ENCODE peak calls at places on chromosomes 4 and X, in nine cellular contexts. D, T, R, Z, S, A, G, J and C are unnamed samples.

GRCh38 chrX:116961872-116962582 is 499.3 kb upstream of the CT83 start:
- DNase-seq in D (peak), T (peak), R (no peak), Z (peak), S (no peak), A (no peak), G (no peak), J (peak), C (no peak)

GRCh38 chr4:26788341-26788733 is 72.3 kb upstream of the STIM2 start:
- DNase-seq in D (no peak), T (no peak), R (no peak), Z (no peak), S (no peak), A (no peak), G (no peak), J (no peak), C (no peak)

GRCh38 chr4:68176904-68177303 is 47.2 kb upstream of the TMPRSS11F start:
- DNase-seq in D (no peak), T (no peak), R (no peak), Z (no peak), S (no peak), A (no peak), G (no peak), J (no peak), C (no peak)

GRCh38 chr4:185332575-185333464 is 62.9 kb downstream of the LRP2BP start:
- DNase-seq in D (no peak), T (no peak), R (no peak), Z (no peak), S (no peak), A (no peak), G (no peak), J (no peak), C (no peak)

GRCh38 chrX:114584983-114585842 is 1.3 kb downstream of the HTR2C start:
- DNase-seq in D (no peak), T (no peak), R (no peak), Z (no peak), S (no peak), A (no peak), G (no peak), J (no peak), C (no peak)

GRCh38 chrX:132909643-132910042 is 48.8 kb downstream of the HS6ST2 start:
- DNase-seq in D (peak), T (no peak), R (no peak), Z (no peak), S (no peak), A (no peak), G (no peak), J (no peak), C (no peak)

GRCh38 chr4:136643416-136643815 is 888.9 kb downstream of the PCDH18 start:
- DNase-seq in D (no peak), T (no peak), R (no peak), Z (peak), S (no peak), A (no peak), G (no peak), J (no peak), C (no peak)

GRCh38 chrX:57930051-57930450 is 19.8 kb upstream of the ZXDA start:
- DNase-seq in D (peak), T (no peak), R (no peak), Z (no peak), S (no peak), A (no peak), G (no peak), J (no peak), C (no peak)

GRCh38 chrX:23383411-23383810 is 48.8 kb downstream of the PTCHD1 start:
- DNase-seq in D (peak), T (no peak), R (no peak), Z (no peak), S (no peak), A (no peak), G (no peak), J (no peak), C (no peak)

GRCh38 chrX:111020283-111020682 is 75.7 kb upstream of the PAK3 start:
- DNase-seq in D (no peak), T (no peak), R (no peak), Z (no peak), S (no peak), A (no peak), G (no peak), J (no peak), C (no peak)

GRCh38 chr4:115470763-115471162 is 357.3 kb upstream of the NDST4 start:
- DNase-seq in D (no peak), T (no peak), R (no peak), Z (no peak), S (no peak), A (no peak), G (no peak), J (no peak), C (no peak)

GRCh38 chrX:68693481-68694410 is 46.3 kb downstream of the STARD8 start:
- DNase-seq in D (peak), T (peak), R (peak), Z (peak), S (peak), A (peak), G (peak), J (peak), C (peak)

GRCh38 chr4:74623041-74623440 is 171.3 kb downstream of the BTC start:
- DNase-seq in D (peak), T (peak), R (no peak), Z (peak), S (peak), A (no peak), G (peak), J (peak), C (peak)

GRCh38 chr4:73593631-73594241 is 26.5 kb downstream of the RASSF6 start:
- DNase-seq in D (peak), T (no peak), R (no peak), Z (no peak), S (peak), A (peak), G (no peak), J (no peak), C (peak)

GRCh38 chr4:139560396-139561084 is 4.5 kb upstream of the SETD7 start:
- DNase-seq in D (no peak), T (peak), R (no peak), Z (no peak), S (no peak), A (no peak), G (no peak), J (peak), C (no peak)

GRCh38 chrX:114962209-114962608 is 55.2 kb downstream of the IL13RA2 start:
- DNase-seq in D (no peak), T (no peak), R (no peak), Z (no peak), S (no peak), A (no peak), G (no peak), J (no peak), C (no peak)

GRCh38 chr4:61619528-61619927 is 419.4 kb downstream of the ADGRL3 start:
- DNase-seq in D (no peak), T (peak), R (no peak), Z (no peak), S (no peak), A (no peak), G (no peak), J (no peak), C (no peak)
- TF ChIP-seq CTCF in D (no peak), T (peak), R (peak), Z (peak), S (no peak), A (no peak), G (peak), J (no peak), C (peak)

DNA sequence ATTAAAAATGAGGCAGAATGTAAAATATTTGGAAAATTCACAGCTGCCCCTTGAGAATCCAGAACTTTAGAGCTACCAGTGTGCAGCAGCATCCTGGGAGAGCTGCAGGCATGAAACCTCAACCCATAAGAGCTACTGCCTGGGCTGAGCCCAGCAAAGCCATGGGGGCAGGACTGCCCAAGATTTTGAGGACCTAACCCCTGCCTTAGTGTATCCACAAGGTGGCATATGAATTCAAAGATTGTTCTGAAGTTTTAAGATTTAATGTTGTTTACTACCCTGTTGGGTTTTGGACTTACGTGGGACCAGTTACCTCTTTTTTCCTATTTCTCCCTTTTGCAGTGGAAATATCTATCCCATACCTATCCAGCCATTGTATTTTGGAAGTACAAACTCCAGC is 26.4 kb downstream of the CASP6 start:
- DNase-seq in D (no peak), T (no peak), R (no peak), Z (no peak), S (no peak), A (no peak), G (no peak), J (no peak), C (no peak)
- TF ChIP-seq CTCF in D (no peak), T (no peak), R (no peak), Z (no peak), S (no peak), A (no peak), G (no peak), J (no peak), C (no peak)

DNA sequence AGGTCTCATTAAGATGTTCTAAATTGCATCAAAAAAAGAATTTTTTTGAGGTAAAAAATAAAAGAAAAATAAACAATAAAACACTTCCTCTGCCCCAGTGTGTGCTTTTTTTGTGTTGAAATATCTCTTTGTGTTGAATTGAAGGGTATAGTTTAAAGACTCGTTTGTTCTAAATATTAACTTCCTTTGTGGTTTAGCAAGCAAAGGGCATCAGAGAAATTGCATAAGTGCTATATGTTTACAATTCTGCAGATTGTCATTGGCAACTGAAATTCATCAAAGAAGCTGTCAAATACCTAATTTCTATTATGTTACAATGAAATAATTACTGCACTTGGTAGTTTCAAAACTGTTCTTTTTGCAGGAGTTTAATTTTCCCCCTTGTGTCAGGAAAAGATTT is 260.5 kb downstream of the DKK2 start:
- DNase-seq in D (no peak), T (no peak), R (no peak), Z (no peak), S (no peak), A (no peak), G (no peak), J (no peak), C (no peak)
- TF ChIP-seq CTCF in D (no peak), T (no peak), R (no peak), Z (no peak), S (no peak), A (no peak), G (no peak), J (no peak), C (no peak)

GRCh38 chr4:105991726-105992125 is 96.5 kb downstream of the NPNT start:
- DNase-seq in D (no peak), T (no peak), R (no peak), Z (no peak), S (no peak), A (no peak), G (no peak), J (no peak), C (no peak)
- TF ChIP-seq CTCF in D (no peak), T (peak), R (no peak), Z (no peak), S (no peak), A (no peak), G (no peak), J (no peak), C (no peak)

DNA sequence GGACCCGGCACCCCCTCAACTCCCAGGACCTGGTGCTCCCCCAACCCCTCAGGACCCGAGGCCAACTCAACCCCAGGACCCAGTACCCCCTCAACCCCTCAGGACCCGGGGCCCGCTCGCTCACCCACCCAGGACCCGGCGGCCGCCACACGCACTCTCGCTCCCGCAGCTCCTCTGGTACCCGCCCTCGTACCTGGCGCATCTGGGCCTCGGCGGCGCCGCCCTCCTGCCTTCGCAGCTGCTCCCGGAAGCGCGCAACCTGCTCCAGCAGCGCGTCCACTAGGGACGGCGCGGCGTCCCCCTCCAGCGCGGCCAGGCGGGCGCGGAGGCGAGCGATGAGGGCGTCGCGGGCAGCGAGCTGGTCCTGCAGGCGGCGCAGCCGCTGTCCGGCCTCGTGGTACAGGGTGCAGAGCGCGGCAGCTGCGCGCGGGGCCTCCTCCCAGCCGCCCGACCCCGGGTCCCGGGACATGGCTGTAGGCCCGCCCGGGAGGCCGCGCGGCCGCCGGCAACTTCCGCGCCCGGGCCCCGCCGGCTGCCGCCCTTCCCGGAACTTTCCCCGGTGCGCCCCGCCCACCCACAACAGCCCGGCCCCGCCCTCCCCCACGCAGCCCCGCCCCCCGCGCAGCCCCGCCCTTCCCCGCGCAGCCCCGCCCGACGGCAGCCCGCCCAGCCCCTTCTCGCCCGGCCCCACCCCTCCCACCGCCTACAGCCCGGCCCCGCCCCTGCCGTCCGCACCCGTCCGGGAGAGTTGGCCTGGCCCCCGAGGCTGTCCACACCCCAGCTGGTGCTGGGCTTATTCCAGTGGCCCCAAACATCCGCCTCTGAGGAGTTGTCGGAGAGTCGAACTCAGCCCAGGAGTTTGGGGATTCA is at the start of gene TNIP2:
- DNase-seq in D (peak), T (peak), R (peak), Z (peak), S (peak), A (peak), G (peak), J (peak), C (peak)
- TF ChIP-seq CTCF in D (no peak), T (peak), R (no peak), Z (peak), S (no peak), A (no peak), G (peak), J (no peak), C (no peak)

GRCh38 chrX:66408507-66408906 is 230.4 kb downstream of the EDA2R start:
- DNase-seq in D (no peak), T (no peak), R (no peak), Z (no peak), S (no peak), A (no peak), G (no peak), J (no peak), C (no peak)
- TF ChIP-seq CTCF in D (no peak), T (no peak), R (no peak), Z (no peak), S (no peak), A (no peak), G (peak), J (no peak), C (no peak)

DNA sequence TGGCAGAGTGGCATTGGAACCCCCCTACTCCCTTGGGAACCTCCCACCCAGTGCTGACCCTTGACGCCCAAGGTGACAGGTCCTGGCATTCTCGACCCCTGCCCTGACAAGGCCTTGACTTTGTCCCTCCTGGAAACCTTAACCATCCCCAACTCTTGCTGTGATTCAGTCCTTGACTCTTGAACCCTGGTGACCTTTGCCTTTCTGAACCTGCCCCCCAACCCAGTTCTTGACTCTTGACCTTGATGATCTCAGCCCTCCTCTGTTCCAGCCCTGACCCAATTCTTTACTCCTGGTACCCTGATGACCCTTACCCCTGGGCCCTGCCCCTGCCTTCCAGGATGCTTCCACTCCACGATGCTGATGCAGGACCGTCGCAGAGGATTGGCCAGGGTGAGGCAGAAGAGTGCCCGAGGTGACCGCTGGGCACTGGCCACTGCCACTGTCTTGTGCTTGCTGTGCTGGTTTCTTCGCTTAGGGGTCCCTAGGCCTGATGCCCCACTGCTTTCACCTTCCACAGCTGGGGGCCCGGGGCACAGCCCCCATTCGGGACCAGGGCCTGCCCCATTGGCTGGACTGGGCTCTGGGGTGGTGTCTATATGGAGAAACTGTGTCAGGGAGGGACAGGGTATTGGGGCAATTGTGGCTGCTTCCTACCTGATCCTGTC is 1.7 kb downstream of the CACNA1F start:
- DNase-seq in D (no peak), T (no peak), R (no peak), Z (no peak), S (no peak), A (no peak), G (no peak), J (no peak), C (no peak)
- TF ChIP-seq CTCF in D (no peak), T (no peak), R (no peak), Z (no peak), S (no peak), A (no peak), G (no peak), J (no peak), C (no peak)